ENCODE peak calls at places on chromosomes 12 and 14, in seven cellular contexts. Q is mammary epithelial cell, Z is fibroblast of mammary gland, X is astrocyte of the spinal cord, U is PC-3, O is mucosa of descending colon, T is foreskin fibroblast. B is an unnamed sample.

GRCh38 chr14:89067293-89067972 is 243.0 kb downstream of the TTC8 start:
- DNase-seq in Q (no peak), U (no peak), T (no peak), O (no peak), X (no peak), Z (no peak), B (no peak)

GRCh38 chr14:64444984-64445845 is 20.1 kb upstream of the AKAP5 start:
- DNase-seq in Z (peak), O (no peak), T (peak), X (peak), Q (peak), U (no peak), B (peak)

GRCh38 chr12:107593713-107594381 is 91.8 kb upstream of the PWP1 start:
- DNase-seq in T (no peak), Z (peak), O (no peak), U (peak), Q (no peak), X (no peak), B (no peak)

GRCh38 chr14:95562892-95563685 is 28.2 kb downstream of the GLRX5 start:
- DNase-seq in Z (peak), T (no peak), X (peak), O (no peak), Q (no peak), U (no peak), B (peak)

GRCh38 chr14:55665067-55665700 is 85.2 kb downstream of the KTN1 start:
- DNase-seq in Q (no peak), T (no peak), U (no peak), Z (no peak), O (no peak), X (peak), B (no peak)

GRCh38 chr12:51405801-51406207 is 14.6 kb upstream of the GALNT6 start:
- DNase-seq in T (no peak), X (no peak), U (no peak), Q (no peak), O (no peak), Z (no peak), B (no peak)

GRCh38 chr12:26331960-26332359 is 136.6 kb downstream of the SSPN start:
- DNase-seq in U (no peak), Z (no peak), Q (no peak), X (no peak), T (no peak), O (no peak), B (no peak)

GRCh38 chr14:34981743-34982420 is 910 bp upstream of the SRP54 start:
- DNase-seq in Q (no peak), X (no peak), O (no peak), T (peak), Z (no peak), U (peak), B (peak)

GRCh38 chr14:69079188-69079742 is 73.7 kb downstream of the DCAF5 start:
- DNase-seq in Q (peak), T (peak), X (peak), O (no peak), Z (peak), U (peak), B (peak)

GRCh38 chr12:108788911-108789310 is 57.6 kb upstream of the CORO1C start:
- DNase-seq in U (no peak), T (no peak), Z (no peak), O (no peak), X (no peak), Q (no peak), B (no peak)

GRCh38 chr12:97313471-97314190 is 149.0 kb upstream of the RMST start:
- DNase-seq in Q (no peak), O (no peak), X (peak), Z (no peak), T (no peak), U (no peak), B (no peak)

GRCh38 chr12:129607293-129607692 is 296.5 kb downstream of the TMEM132D start:
- DNase-seq in O (no peak), U (no peak), Z (no peak), X (peak), Q (no peak), T (no peak), B (peak)

GRCh38 chr12:89349814-89350213 is 2.5 kb downstream of the DUSP6 start:
- DNase-seq in T (peak), X (peak), U (peak), Q (peak), Z (peak), O (no peak), B (peak)

GRCh38 chr12:112885204-112885603 is 21.6 kb upstream of the OAS1 start:
- DNase-seq in U (no peak), O (no peak), X (no peak), Z (no peak), T (no peak), Q (no peak), B (no peak)

GRCh38 chr14:22841311-22841710 is 4.9 kb downstream of the MMP14 start:
- DNase-seq in Z (no peak), O (no peak), U (no peak), Q (no peak), T (no peak), X (no peak), B (no peak)

GRCh38 chr12:107512391-107512790 is 173.2 kb upstream of the PWP1 start:
- DNase-seq in T (peak), U (no peak), O (no peak), Z (peak), Q (no peak), X (no peak), B (peak)

GRCh38 chr12:27564612-27565213 is 40.7 kb downstream of the PPFIBP1 start:
- DNase-seq in Q (peak), U (peak), O (no peak), Z (no peak), T (no peak), X (no peak), B (no peak)

GRCh38 chr14:68822132-68822651 is 29.3 kb upstream of the ZFP36L1 start:
- DNase-seq in U (no peak), O (no peak), Z (no peak), X (no peak), T (no peak), Q (no peak), B (no peak)

GRCh38 chr12:116863275-116863767 is 17.9 kb downstream of the HRK start:
- DNase-seq in Q (no peak), O (no peak), X (no peak), T (peak), Z (peak), U (peak), B (no peak)

DNA sequence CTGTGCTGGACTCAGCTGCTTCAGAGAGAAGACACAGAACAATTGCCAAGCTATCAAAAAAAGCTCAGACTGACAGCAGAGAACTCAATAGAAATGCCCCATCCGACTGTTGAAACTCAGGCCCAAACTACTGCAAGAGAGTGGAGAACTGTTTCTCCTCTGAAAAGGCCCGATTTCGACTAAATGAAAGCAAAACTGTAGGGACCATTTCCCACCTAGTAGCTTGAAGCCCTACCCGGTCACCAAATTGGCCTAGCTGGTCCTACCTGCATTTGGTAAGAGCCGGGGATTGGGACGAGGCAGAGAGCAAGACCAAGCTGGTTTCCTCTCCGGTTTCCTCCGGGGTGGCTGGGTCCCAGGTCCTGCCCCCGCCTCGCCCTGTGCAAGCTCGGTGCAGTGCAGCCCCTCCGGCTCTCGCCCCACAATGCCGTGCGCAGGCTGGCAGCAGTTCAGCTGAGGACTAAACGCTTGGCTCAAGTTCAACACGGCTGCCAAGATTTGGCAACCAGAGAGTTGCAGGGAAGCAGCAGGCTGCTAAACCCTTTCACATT is 1180.6 kb downstream of the VRK1 start:
- DNase-seq in Q (peak), O (peak), Z (peak), T (no peak), U (peak), X (peak), B (peak)
- H3K4me3 ChIP-seq in Q (peak), O (no peak), Z (no peak), T (no peak), U (peak), X (peak), B (no peak)

DNA sequence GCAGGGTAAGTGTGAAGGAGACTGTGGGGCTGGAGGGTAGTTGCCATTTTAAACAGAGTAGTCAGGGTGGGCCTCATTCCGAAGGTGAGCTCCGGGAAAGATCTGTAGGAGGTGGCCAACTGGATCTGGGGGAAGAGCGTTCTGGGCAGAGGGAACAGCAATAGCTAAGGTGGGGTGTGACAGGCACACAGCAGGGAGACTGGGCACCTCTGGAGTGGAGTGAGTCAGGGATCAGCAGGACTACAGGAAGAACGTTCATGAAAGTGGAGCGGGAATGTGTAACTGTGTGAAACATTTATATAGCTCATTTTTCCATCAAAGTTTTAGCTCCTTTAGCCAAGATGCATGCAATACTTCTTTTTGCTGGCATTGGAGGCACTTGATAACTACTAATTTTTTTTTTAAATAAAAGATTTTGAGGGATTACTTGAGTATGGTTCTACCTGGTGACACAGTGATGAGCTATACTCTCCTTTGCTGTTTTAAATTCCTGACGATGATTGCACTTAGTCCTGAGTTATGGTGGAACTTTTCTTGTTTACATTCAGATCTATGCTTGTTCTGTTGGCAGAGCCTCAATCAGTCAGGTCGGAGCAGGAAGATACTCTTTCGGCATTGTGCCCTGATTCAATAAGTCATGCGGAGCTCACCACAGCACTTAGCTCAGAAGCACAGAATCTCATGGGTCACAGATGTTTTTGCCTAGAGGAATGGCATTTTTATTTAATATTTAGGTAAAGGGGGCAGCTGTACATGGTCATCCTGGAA is 106.4 kb downstream of the WIF1 start:
- DNase-seq in Z (peak), X (no peak), T (no peak), U (no peak), Q (no peak), O (no peak), B (no peak)
- TF ChIP-seq CTCF in Z (no peak), X (no peak), T (no peak), U (no peak), Q (no peak), O (no peak), B (no peak)

GRCh38 chr14:28765907-28766504 is 581 bp upstream of the FOXG1 start:
- DNase-seq in Q (no peak), U (no peak), X (peak), O (no peak), T (no peak), Z (no peak), B (no peak)

GRCh38 chr14:28767239-28767850 is 758 bp downstream of the FOXG1 start:
- DNase-seq in T (no peak), Z (no peak), U (no peak), Q (no peak), O (no peak), X (no peak), B (no peak)

GRCh38 chr14:28763914-28764848 is 2.4 kb upstream of the FOXG1 start:
- DNase-seq in X (peak), O (no peak), Z (no peak), Q (no peak), T (no peak), U (peak), B (no peak)

GRCh38 chr14:28766505-28767238 is at the start of gene FOXG1:
- DNase-seq in X (peak), Z (peak), U (no peak), O (no peak), T (peak), Q (no peak), B (peak)

DNA sequence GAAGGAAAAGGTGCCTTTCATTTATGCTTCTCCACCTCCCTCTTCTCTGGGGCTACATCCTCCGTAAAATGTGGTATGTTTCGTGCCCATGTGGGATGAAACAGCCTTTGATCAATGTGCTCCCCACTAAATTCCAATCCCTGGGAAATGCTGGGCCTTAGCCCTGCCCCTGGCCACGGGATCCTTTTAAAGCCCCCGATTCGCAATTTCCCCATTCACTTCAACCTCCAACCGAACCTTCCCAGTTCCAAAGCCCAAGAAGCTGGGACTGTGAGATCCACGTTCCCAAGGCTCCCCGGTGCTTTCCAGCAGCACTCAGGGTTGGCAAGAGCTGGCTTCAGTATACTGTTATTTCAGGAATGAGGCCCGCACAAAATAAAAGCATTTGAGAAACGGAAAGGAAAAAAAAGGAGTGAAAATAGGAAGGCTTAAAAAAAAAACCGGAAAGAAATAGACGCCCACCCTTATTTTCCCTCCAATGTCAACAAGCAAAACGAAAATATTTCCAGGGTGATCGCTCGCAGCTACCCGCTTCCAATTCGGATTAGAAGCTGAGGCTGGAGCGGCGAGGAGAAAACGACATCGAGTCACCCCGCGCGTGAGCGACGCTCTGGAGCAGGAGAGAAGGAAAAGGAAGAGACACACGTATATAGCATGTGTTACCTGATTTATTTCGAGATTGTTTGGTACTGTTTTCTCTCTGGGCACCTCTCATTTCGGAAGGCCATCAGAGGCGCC is 1.2 kb upstream of the FOXG1 start:
- DNase-seq in X (peak), Q (no peak), O (no peak), U (no peak), Z (no peak), T (no peak), B (no peak)
- H3K4me3 ChIP-seq in X (peak), Q (no peak), O (no peak), U (no peak), Z (no peak), T (peak), B (peak)

GRCh38 chr12:54213084-54213483 is 24.3 kb upstream of the SMUG1 start:
- DNase-seq in O (no peak), Q (no peak), Z (no peak), U (no peak), T (no peak), X (no peak), B (no peak)
- TF ChIP-seq CTCF in O (no peak), Q (peak), Z (peak), U (peak), T (peak), X (peak), B (no peak)

GRCh38 chr12:30792648-30793499 is 38.1 kb upstream of the CAPRIN2 start:
- DNase-seq in Z (peak), U (peak), T (peak), O (no peak), X (peak), Q (peak), B (peak)
- H3K4me3 ChIP-seq in Z (no peak), U (peak), T (no peak), O (no peak), X (no peak), Q (no peak), B (no peak)

GRCh38 chr14:41986083-41986645 is 379.5 kb downstream of the LRFN5 start:
- DNase-seq in Q (no peak), X (no peak), O (no peak), T (no peak), Z (no peak), U (no peak), B (no peak)

GRCh38 chr14:41986726-41987125 is 380.1 kb downstream of the LRFN5 start:
- DNase-seq in U (peak), T (peak), Z (peak), X (peak), O (no peak), Q (peak), B (peak)
- TF ChIP-seq CTCF in U (no peak), T (no peak), Z (no peak), X (no peak), O (no peak), Q (no peak), B (no peak)

DNA sequence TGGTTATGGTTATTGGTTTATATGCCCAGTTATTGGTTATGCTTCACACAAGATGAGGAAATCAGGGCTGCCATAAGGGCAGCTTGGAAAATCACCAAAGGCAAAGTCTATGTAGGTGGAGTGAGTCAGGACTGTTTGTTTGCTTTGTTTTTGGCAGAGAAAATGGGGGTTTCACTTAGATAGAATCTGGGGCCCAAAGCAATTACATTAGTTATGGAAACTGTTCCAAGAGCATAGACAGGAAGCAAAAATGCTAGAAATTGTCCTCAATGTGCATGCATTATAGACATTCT is 2.2 kb downstream of the VAMP1 start:
- DNase-seq in Q (no peak), U (peak), O (no peak), Z (peak), X (peak), T (peak), B (no peak)
- H3K4me3 ChIP-seq in Q (no peak), U (no peak), O (no peak), Z (no peak), X (no peak), T (no peak), B (no peak)

DNA sequence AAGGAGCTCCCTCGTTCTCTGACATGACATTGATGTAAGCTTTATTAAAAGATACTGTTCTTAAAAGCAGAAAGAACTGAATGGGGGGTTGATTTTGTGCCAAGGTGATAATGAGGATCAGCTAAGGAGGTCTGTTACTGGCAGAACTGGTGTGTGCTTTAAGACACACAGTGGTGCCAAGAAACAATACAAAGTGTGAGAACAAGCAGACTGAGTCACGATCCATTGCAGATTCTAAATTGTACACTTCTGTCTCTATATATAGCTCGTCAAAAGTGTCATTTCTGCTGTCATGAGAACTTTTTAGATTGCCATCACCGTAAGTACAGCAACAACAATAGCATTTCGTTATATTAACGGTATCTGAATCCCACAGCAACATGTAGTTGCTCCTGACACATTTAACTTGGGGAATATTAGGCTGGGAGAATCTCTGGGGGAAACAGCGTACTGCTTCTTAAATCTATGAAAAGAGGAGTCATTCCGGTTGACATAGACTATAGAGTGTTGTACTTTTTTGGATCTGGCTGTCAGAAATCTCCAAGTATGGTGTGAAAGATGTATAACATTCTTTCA is 151.3 kb upstream of the PRKD1 start:
- DNase-seq in U (no peak), T (no peak), X (no peak), Q (no peak), Z (no peak), O (no peak), B (no peak)
- TF ChIP-seq CTCF in U (no peak), T (no peak), X (no peak), Q (no peak), Z (no peak), O (no peak), B (no peak)

GRCh38 chr14:94483729-94484275 is 7.8 kb upstream of the SERPINA9 start:
- DNase-seq in T (no peak), Q (peak), X (no peak), U (no peak), Z (peak), O (no peak), B (peak)

GRCh38 chr14:94484476-94484875 is 8.5 kb upstream of the SERPINA9 start:
- DNase-seq in Q (no peak), X (no peak), T (no peak), O (no peak), Z (no peak), U (no peak), B (no peak)

GRCh38 chr14:94483071-94483451 is 7.1 kb upstream of the SERPINA9 start:
- DNase-seq in Z (no peak), X (no peak), T (no peak), U (no peak), O (no peak), Q (no peak), B (no peak)

GRCh38 chr14:94486883-94487282 is 10.9 kb upstream of the SERPINA9 start:
- DNase-seq in Q (no peak), U (no peak), Z (no peak), X (no peak), T (no peak), O (no peak), B (no peak)

DNA sequence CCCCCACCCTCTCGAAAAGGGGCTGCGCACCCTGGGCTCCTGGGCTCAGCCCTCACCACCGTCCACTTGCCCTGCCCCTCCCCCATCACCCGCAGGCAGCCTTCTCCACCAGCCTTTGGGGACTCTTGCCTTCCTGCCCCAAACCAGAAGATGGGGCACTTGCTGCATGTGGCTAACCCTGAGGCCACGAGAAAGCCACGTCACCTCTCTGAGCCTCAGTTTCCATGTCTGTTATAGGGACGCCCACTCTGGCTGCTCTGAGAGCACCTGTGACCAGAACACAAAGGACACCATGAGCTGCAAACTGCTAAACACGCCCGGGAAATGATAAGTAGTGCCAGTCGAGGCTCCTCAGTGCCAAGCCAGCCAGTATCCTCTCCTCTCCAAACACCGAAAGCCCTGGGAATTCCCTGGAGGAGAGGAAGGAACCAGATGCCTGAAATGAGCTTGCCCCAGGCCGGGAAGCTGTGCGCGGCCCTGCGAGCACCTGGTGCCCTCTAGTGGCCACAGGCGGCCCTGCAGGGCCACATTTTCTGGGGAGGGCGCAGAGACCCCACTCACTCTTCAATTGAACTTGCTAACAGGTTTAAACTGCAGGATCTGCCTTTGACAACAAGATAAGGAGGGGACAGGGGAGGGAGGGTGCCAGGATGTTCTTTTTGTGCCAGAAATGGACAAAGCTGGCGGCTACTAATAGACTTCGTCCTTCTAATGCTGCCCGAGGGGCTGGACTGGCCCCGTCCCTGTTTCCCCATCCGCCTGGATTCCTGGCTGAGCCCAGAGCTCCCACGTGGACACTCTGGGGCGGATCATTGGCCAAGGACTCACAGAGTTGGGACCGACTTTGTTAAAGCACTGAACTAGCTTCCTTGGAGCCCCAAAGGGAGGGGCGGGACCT is 10.2 kb upstream of the SERPINA9 start:
- DNase-seq in Q (peak), X (peak), Z (peak), T (peak), U (peak), O (no peak), B (peak)
- H3K4me3 ChIP-seq in Q (peak), X (no peak), Z (no peak), T (no peak), U (no peak), O (no peak), B (peak)

B was measured in fibroblast of pulmonary artery.